ENCODE peak calls at places on chromosomes 2 and 18, in four cellular contexts. C is right cardiac atrium, L is Right ventricle myocardium superior, S is cardiac muscle cell. D is an unnamed sample.

GRCh38 chr2:191688934-191689695 is 11.2 kb downstream of the NABP1 start:
- DNase-seq in S (no peak), C (no peak), L (no peak), D (peak)

GRCh38 chr18:27609221-27609620 is 424.1 kb upstream of the CHST9 start:
- DNase-seq in L (no peak), S (no peak), C (no peak), D (no peak)

GRCh38 chr2:83233284-83233683 is 1225.8 kb downstream of the SUCLG1 start:
- DNase-seq in C (no peak), S (peak), L (no peak), D (no peak)

GRCh38 chr2:121074322-121074932 is 210.6 kb downstream of the TFCP2L1 start:
- DNase-seq in S (peak), C (no peak), L (no peak), D (no peak)

GRCh38 chr2:110977388-110977787 is 143.3 kb upstream of the BCL2L11 start:
- DNase-seq in S (no peak), C (no peak), L (no peak), D (no peak)

GRCh38 chr2:41880561-41881243 is 167.1 kb upstream of the PKDCC start:
- DNase-seq in L (no peak), C (no peak), S (no peak), D (no peak)

GRCh38 chr2:96145028-96145939 is at the start of gene DUSP2:
- DNase-seq in S (peak), L (peak), C (peak), D (peak)

GRCh38 chr18:995641-996040 is 91.0 kb downstream of the ADCYAP1 start:
- DNase-seq in C (no peak), L (no peak), S (no peak), D (no peak)

GRCh38 chr2:160306985-160307384 is 106.9 kb upstream of the ITGB6 start:
- DNase-seq in S (no peak), L (no peak), C (no peak), D (no peak)

GRCh38 chr2:19251554-19251953 is 106.9 kb downstream of the OSR1 start:
- DNase-seq in S (no peak), C (no peak), L (no peak), D (no peak)

GRCh38 chr2:104758199-104758620 is 95.7 kb upstream of the POU3F3 start:
- DNase-seq in S (peak), C (no peak), L (no peak), D (no peak)

GRCh38 chr2:111896576-111896975 is 1.8 kb upstream of the MERTK start:
- DNase-seq in C (peak), S (no peak), L (no peak), D (no peak)

GRCh38 chr2:67812682-67813081 is 250.1 kb downstream of the C1D start:
- DNase-seq in L (no peak), S (no peak), C (no peak), D (no peak)

GRCh38 chr2:7567646-7568045 is 650.4 kb downstream of the RNF144A start:
- DNase-seq in S (peak), C (no peak), L (no peak), D (peak)

GRCh38 chr2:130245976-130246375 is 47.7 kb upstream of the TUBA3E start:
- DNase-seq in C (no peak), L (no peak), S (no peak), D (no peak)

GRCh38 chr2:226174390-226174789 is 625.2 kb downstream of the IRS1 start:
- DNase-seq in C (no peak), L (no peak), S (no peak), D (no peak)

GRCh38 chr2:45836316-45836715 is 184.8 kb downstream of the PRKCE start:
- DNase-seq in S (no peak), C (no peak), L (no peak), D (no peak)

GRCh38 chr18:8264861-8265411 is 344.3 kb upstream of the RAB12 start:
- DNase-seq in S (peak), L (no peak), C (no peak), D (no peak)

GRCh38 chr2:16741508-16741907 is 75.9 kb upstream of the CYRIA start:
- DNase-seq in L (no peak), C (no peak), S (no peak), D (no peak)

GRCh38 chr2:68594674-68595492 is 48.5 kb upstream of the PROKR1 start:
- DNase-seq in L (peak), C (peak), S (peak), D (peak)

GRCh38 chr2:171956135-171956830 is 34.0 kb downstream of the HAT1 start:
- DNase-seq in L (no peak), C (no peak), S (no peak), D (no peak)

GRCh38 chr2:161046876-161047275 is 113.4 kb upstream of the TANK start:
- DNase-seq in L (no peak), C (no peak), S (no peak), D (no peak)

GRCh38 chr2:241559489-241560180 is 1.1 kb downstream of the BOK start:
- DNase-seq in L (peak), C (peak), S (peak), D (peak)